ENCODE peak calls at places on chromosomes 11 and 22, in five cellular contexts. K is pulmonary artery endothelial cell; P is fibroblast of villous mesenchyme; M is sciatic nerve; D is activated T-cell treated with anti-CD3 and anti-CD28 coated beads, Interleukin-2, amount 50 U/mL, for 72 hours. I is an unnamed sample.
A peak's percentile ranks its signal among the peaks of the same experiment; 100 is the strongest.

GRCh38 chr11:117299351-117300300 is 8.5 kb downstream of the BACE1-AS start:
- DNase-seq in P (no peak), K (no peak), M (no peak), D (no peak), I (no peak)

GRCh38 chr11:75468534-75469340 is 35.7 kb upstream of the KLHL35 start:
- DNase-seq in D (no peak), K (peak; percentile 92), P (peak; percentile 97), M (peak; percentile 93), I (peak; percentile 90)

GRCh38 chr11:40388097-40388818 is 1071.2 kb downstream of the LRRC4C start:
- DNase-seq in K (no peak), P (no peak), M (no peak), D (no peak), I (no peak)

GRCh38 chr22:33918676-33919590 is 1.3 kb downstream of the LARGE1 start:
- DNase-seq in M (no peak), D (no peak), K (no peak), P (no peak), I (no peak)

GRCh38 chr11:18749681-18750319 is 23.8 kb upstream of the IGSF22 start:
- DNase-seq in P (peak; percentile 62), D (no peak), K (peak; percentile 54), M (no peak), I (peak; percentile 71)

GRCh38 chr11:62622476-62622875 is 690 bp upstream of the B3GAT3 start:
- DNase-seq in M (no peak), K (no peak), P (no peak), D (no peak), I (no peak)

GRCh38 chr11:19447150-19447566 is 206.4 kb upstream of the E2F8 start:
- DNase-seq in D (no peak), P (no peak), K (no peak), M (no peak), I (peak; percentile 25)

GRCh38 chr11:324131-324530 is 3.5 kb upstream of the IFITM3 start:
- DNase-seq in P (peak; percentile 16), K (no peak), D (no peak), M (peak; percentile 58), I (no peak)

GRCh38 chr11:58164990-58165389 is 23.9 kb upstream of the OR9Q2 start:
- DNase-seq in P (no peak), K (no peak), D (no peak), M (no peak), I (no peak)

GRCh38 chr11:36006556-36006955 is 62.7 kb downstream of the LDLRAD3 start:
- DNase-seq in M (no peak), D (no peak), K (no peak), P (no peak), I (no peak)

GRCh38 chr11:20031155-20032001 is 128.9 kb downstream of the DBX1 start:
- DNase-seq in K (no peak), D (no peak), P (peak; percentile 89), M (no peak), I (peak; percentile 78)

I was measured in fibroblast of pulmonary artery.